ENCODE peak calls at places on chromosomes 6 and 20, in seven cellular contexts. F is naive thymus-derived CD4-positive, alpha-beta T cell; Y is HCT116; S is ascending aorta; E is H1; Z is GM04504; J is cardiac fibroblast. W is an unnamed sample.

GRCh38 chr6:118372413-118372812 is 175.7 kb upstream of the PLN start:
- DNase-seq in S (no peak), E (no peak), J (peak), Y (no peak), Z (no peak), F (no peak), W (no peak)

GRCh38 chr20:49909499-49910339 is 5.6 kb downstream of the SPATA2 start:
- DNase-seq in Z (no peak), E (no peak), S (no peak), J (no peak), F (no peak), Y (no peak), W (no peak)

GRCh38 chr6:158686791-158687381 is 37.0 kb downstream of the SYTL3 start:
- DNase-seq in S (no peak), Y (no peak), E (no peak), F (peak), J (no peak), Z (no peak), W (no peak)

GRCh38 chr6:142400495-142400894 is 98.7 kb downstream of the ADGRG6 start:
- DNase-seq in E (no peak), J (peak), S (no peak), Y (no peak), Z (no peak), F (no peak), W (peak)

GRCh38 chr6:166626177-166627038 is 643 bp downstream of the RPS6KA2 start:
- DNase-seq in Y (no peak), J (peak), F (peak), Z (no peak), E (no peak), S (peak), W (peak)

GRCh38 chr6:37048851-37049734 is 43.6 kb downstream of the FGD2 start:
- DNase-seq in Z (peak), J (peak), E (no peak), F (peak), S (peak), Y (no peak), W (peak)

GRCh38 chr6:80145921-80146320 is 39.5 kb downstream of the BCKDHB start:
- DNase-seq in Z (no peak), Y (no peak), S (no peak), E (no peak), F (no peak), J (no peak), W (no peak)

GRCh38 chr6:34867484-34867883 is 20.4 kb downstream of the TAF11 start:
- DNase-seq in E (no peak), J (peak), Y (no peak), F (no peak), S (no peak), Z (no peak), W (no peak)

GRCh38 chr6:144036064-144036873 is 28.2 kb upstream of the PLAGL1 start:
- DNase-seq in J (peak), E (no peak), F (no peak), Z (no peak), Y (no peak), S (no peak), W (peak)

GRCh38 chr20:50540620-50541605 is 30.7 kb downstream of the PTPN1 start:
- DNase-seq in S (peak), Y (peak), F (no peak), E (no peak), J (peak), Z (no peak), W (peak)

GRCh38 chr6:160163425-160163824 is 41.8 kb downstream of the SLC22A1 start:
- DNase-seq in J (no peak), S (no peak), E (no peak), Y (no peak), F (no peak), Z (no peak), W (no peak)

GRCh38 chr6:131101911-131102680 is 33.2 kb upstream of the AKAP7 start:
- DNase-seq in J (no peak), Z (no peak), S (no peak), E (no peak), F (no peak), Y (no peak), W (peak)

GRCh38 chr6:69865126-69865525 is 1.2 kb upstream of the COL19A1 start:
- DNase-seq in F (no peak), E (no peak), J (peak), Y (no peak), S (no peak), Z (peak), W (peak)

GRCh38 chr20:12435254-12435653 is 517.6 kb downstream of the BTBD3 start:
- DNase-seq in J (no peak), Z (no peak), F (no peak), Y (no peak), E (no peak), S (no peak), W (no peak)

GRCh38 chr6:108437821-108438220 is 122.9 kb upstream of the FOXO3 start:
- DNase-seq in E (no peak), F (no peak), Y (no peak), Z (no peak), S (no peak), J (no peak), W (peak)

GRCh38 chr20:38853759-38854158 is 48.3 kb downstream of the PPP1R16B start:
- DNase-seq in E (no peak), S (no peak), J (no peak), Z (no peak), Y (no peak), F (no peak), W (no peak)

GRCh38 chr20:57066126-57066900 is 200.1 kb downstream of the BMP7 start:
- DNase-seq in Y (no peak), Z (no peak), E (no peak), J (no peak), S (no peak), F (no peak), W (no peak)

GRCh38 chr6:73523434-73524123 is 2.7 kb upstream of the EEF1A1 start:
- DNase-seq in Z (no peak), Y (peak), E (no peak), S (peak), J (peak), F (peak), W (peak)

GRCh38 chr6:159969921-159970320 is 1.0 kb downstream of the IGF2R start:
- DNase-seq in F (no peak), Y (peak), Z (no peak), E (no peak), S (peak), J (peak), W (peak)

GRCh38 chr20:57064836-57065235 is 201.6 kb downstream of the BMP7 start:
- DNase-seq in F (no peak), Z (no peak), Y (no peak), J (no peak), S (no peak), E (no peak), W (no peak)

GRCh38 chr6:73011945-73012344 is 213.4 kb downstream of the KHDC1L start:
- DNase-seq in S (no peak), Y (no peak), F (no peak), E (no peak), J (peak), Z (no peak), W (peak)

GRCh38 chr6:167467282-167467681 is 142.4 kb downstream of the TTLL2 start:
- DNase-seq in E (no peak), J (no peak), S (no peak), Y (no peak), Z (no peak), F (no peak), W (no peak)

GRCh38 chr6:27667016-27667415 is 194.1 kb upstream of the ZNF184 start:
- DNase-seq in J (no peak), E (no peak), S (no peak), Z (no peak), F (no peak), Y (no peak), W (no peak)

W was measured in fibroblast of the aortic adventitia.